ENCODE peak calls at places on chromosome 22, in five cellular contexts. N is heart left ventricle, D is NCI-H187 treated with DMSO at 0.1 percent for 48 hours, P is GM19239, J is NCI-H748 treated with DMSO at 0.1 percent for 48 hours. X is an unnamed sample.

GRCh38 chr22:41535244-41535643 is 9.0 kb downstream of the POLR3H start:
- DNase-seq in N (no peak), D (no peak), P (no peak), J (no peak), X (no peak)

GRCh38 chr22:37892566-37893338 is 13.3 kb upstream of the MICALL1 start:
- DNase-seq in N (peak), D (no peak), P (no peak), J (no peak), X (no peak)

GRCh38 chr22:44164031-44164430 is 16.7 kb upstream of the PARVG start:
- DNase-seq in N (no peak), D (no peak), P (no peak), J (no peak), X (no peak)

GRCh38 chr22:24236656-24237055 is 8.2 kb downstream of the GGT5 start:
- DNase-seq in N (no peak), D (no peak), P (no peak), J (no peak), X (peak)

GRCh38 chr22:42732071-42732470 is 11.4 kb upstream of the A4GALT start:
- DNase-seq in N (no peak), D (no peak), P (no peak), J (no peak), X (no peak)

GRCh38 chr22:17266261-17266971 is 47.2 kb upstream of the ADA2 start:
- DNase-seq in N (peak), D (peak), P (peak), J (peak), X (no peak)

GRCh38 chr22:42685941-42686666 is 34.6 kb downstream of the A4GALT start:
- DNase-seq in N (peak), D (no peak), P (no peak), J (no peak), X (no peak)

GRCh38 chr22:47333625-47334024 is 571.2 kb downstream of the TBC1D22A start:
- DNase-seq in N (no peak), D (no peak), P (no peak), J (peak), X (peak)

GRCh38 chr22:32622004-32622761 is 147.6 kb downstream of the FBXO7 start:
- DNase-seq in N (peak), D (no peak), P (no peak), J (no peak), X (peak)

GRCh38 chr22:43159484-43160178 is 8.3 kb downstream of the TSPO start:
- DNase-seq in N (no peak), D (no peak), P (no peak), J (no peak), X (no peak)

GRCh38 chr22:31148953-31149627 is 8.8 kb upstream of the PLA2G3 start:
- DNase-seq in N (peak), D (no peak), P (no peak), J (peak), X (no peak)

GRCh38 chr22:31692186-31692886 is 30.3 kb upstream of the PISD start:
- DNase-seq in N (no peak), D (no peak), P (no peak), J (no peak), X (peak)

GRCh38 chr22:35409783-35410662 is 10.1 kb downstream of the MCM5 start:
- DNase-seq in N (peak), D (no peak), P (peak), J (no peak), X (no peak)

GRCh38 chr22:36383110-36383581 is 4.6 kb downstream of the MYH9 start:
- DNase-seq in N (no peak), D (no peak), P (peak), J (no peak), X (peak)

GRCh38 chr22:39808087-39808486 is 85.5 kb downstream of the ENTHD1 start:
- DNase-seq in N (no peak), D (no peak), P (no peak), J (no peak), X (no peak)

GRCh38 chr22:45208993-45209838 is 31.5 kb downstream of the KIAA0930 start:
- DNase-seq in N (no peak), D (no peak), P (no peak), J (no peak), X (peak)

GRCh38 chr22:29877620-29878019 is 5.4 kb upstream of the MTMR3 start:
- DNase-seq in N (no peak), D (no peak), P (no peak), J (no peak), X (no peak)

GRCh38 chr22:22520020-22520656 is at the start of gene ZNF280A:
- DNase-seq in N (no peak), D (no peak), P (no peak), J (no peak), X (no peak)

GRCh38 chr22:19085233-19086043 is 36.8 kb downstream of the DGCR2 start:
- DNase-seq in N (no peak), D (no peak), P (peak), J (no peak), X (no peak)

GRCh38 chr22:38802671-38803121 is 8.8 kb upstream of the DNAL4 start:
- DNase-seq in N (peak), D (no peak), P (no peak), J (no peak), X (peak)

GRCh38 chr22:27518583-27519437 is 282.7 kb downstream of the MN1 start:
- DNase-seq in N (no peak), D (no peak), P (no peak), J (no peak), X (no peak)

GRCh38 chr22:42991010-42991651 is 23.8 kb downstream of the PACSIN2 start:
- DNase-seq in N (no peak), D (no peak), P (no peak), J (no peak), X (no peak)

GRCh38 chr22:31346733-31347250 is 646 bp upstream of the PATZ1 start:
- DNase-seq in N (peak), D (no peak), P (peak), J (peak), X (no peak)

GRCh38 chr22:42473484-42474193 is 41.4 kb upstream of the NFAM1 start:
- DNase-seq in N (no peak), D (peak), P (no peak), J (peak), X (peak)

GRCh38 chr22:17777005-17777716 is 2.9 kb upstream of the BID start:
- DNase-seq in N (peak), D (no peak), P (peak), J (no peak), X (no peak)

GRCh38 chr22:48748113-48748859 is 1079.4 kb downstream of the BRD1 start:
- DNase-seq in N (no peak), D (no peak), P (no peak), J (no peak), X (no peak)

GRCh38 chr22:27487600-27488450 is 313.7 kb downstream of the MN1 start:
- DNase-seq in N (no peak), D (no peak), P (no peak), J (peak), X (no peak)

GRCh38 chr22:24247564-24248344 is 2.9 kb upstream of the GGT5 start:
- DNase-seq in N (peak), D (no peak), P (peak), J (peak), X (no peak)

GRCh38 chr22:36528336-36528735 is 630 bp downstream of the EIF3D start:
- DNase-seq in N (no peak), D (no peak), P (no peak), J (no peak), X (no peak)

GRCh38 chr22:42425337-42425988 is 6.7 kb downstream of the NFAM1 start:
- DNase-seq in N (peak), D (no peak), P (no peak), J (no peak), X (no peak)

GRCh38 chr22:22753526-22754267 is 109.3 kb downstream of the GGTLC2 start:
- DNase-seq in N (peak), D (no peak), P (peak), J (peak), X (no peak)

GRCh38 chr22:35752833-35753189 is 35.1 kb downstream of the APOL5 start:
- DNase-seq in N (no peak), D (no peak), P (no peak), J (no peak), X (no peak)